ENCODE peak calls at places on chromosomes 7 and 10, in seven cellular contexts. One of them, this sample, is unnamed.

GRCh38 chr10:86389441-86390193 is 23.0 kb upstream of the GRID1 start:
- DNase-seq in mammary epithelial cell: no peak
- DNase-seq in mesenchymal stem cell: peak
- DNase-seq in heart right ventricle: no peak
- DNase-seq in pancreas: peak
- DNase-seq in CD8-positive, alpha-beta memory T cell: no peak
- DNase-seq in cardiac muscle cell: peak
- DNase-seq in this sample: no peak

GRCh38 chr10:3365630-3366029 is 193.0 kb upstream of the PITRM1 start:
- DNase-seq in mammary epithelial cell: peak
- DNase-seq in mesenchymal stem cell: no peak
- DNase-seq in heart right ventricle: no peak
- DNase-seq in pancreas: no peak
- DNase-seq in CD8-positive, alpha-beta memory T cell: no peak
- DNase-seq in cardiac muscle cell: no peak
- DNase-seq in this sample: no peak

GRCh38 chr10:62083413-62083794 is 181.9 kb downstream of the ARID5B start:
- DNase-seq in mammary epithelial cell: no peak
- DNase-seq in mesenchymal stem cell: peak
- DNase-seq in heart right ventricle: peak
- DNase-seq in pancreas: no peak
- DNase-seq in CD8-positive, alpha-beta memory T cell: peak
- DNase-seq in cardiac muscle cell: no peak
- DNase-seq in this sample: no peak

GRCh38 chr10:71014021-71014782 is 125.8 kb upstream of the PCBD1 start:
- DNase-seq in mammary epithelial cell: no peak
- DNase-seq in mesenchymal stem cell: no peak
- DNase-seq in heart right ventricle: peak
- DNase-seq in pancreas: no peak
- DNase-seq in CD8-positive, alpha-beta memory T cell: no peak
- DNase-seq in cardiac muscle cell: no peak
- DNase-seq in this sample: no peak

GRCh38 chr7:148480479-148481146 is 110.0 kb upstream of the C7orf33 start:
- DNase-seq in mammary epithelial cell: no peak
- DNase-seq in mesenchymal stem cell: no peak
- DNase-seq in heart right ventricle: no peak
- DNase-seq in pancreas: no peak
- DNase-seq in CD8-positive, alpha-beta memory T cell: no peak
- DNase-seq in cardiac muscle cell: no peak
- DNase-seq in this sample: no peak

GRCh38 chr7:33410266-33410665 is 280.9 kb downstream of the BBS9 start:
- DNase-seq in mammary epithelial cell: peak
- DNase-seq in mesenchymal stem cell: no peak
- DNase-seq in heart right ventricle: no peak
- DNase-seq in pancreas: no peak
- DNase-seq in CD8-positive, alpha-beta memory T cell: no peak
- DNase-seq in cardiac muscle cell: no peak
- DNase-seq in this sample: no peak

GRCh38 chr7:44969701-44970494 is 8.9 kb downstream of the MYO1G start:
- DNase-seq in mammary epithelial cell: no peak
- DNase-seq in mesenchymal stem cell: no peak
- DNase-seq in heart right ventricle: no peak
- DNase-seq in pancreas: no peak
- DNase-seq in CD8-positive, alpha-beta memory T cell: no peak
- DNase-seq in cardiac muscle cell: no peak
- DNase-seq in this sample: no peak

GRCh38 chr7:129775695-129776396 is 164.3 kb downstream of the NRF1 start:
- DNase-seq in mammary epithelial cell: no peak
- DNase-seq in mesenchymal stem cell: no peak
- DNase-seq in heart right ventricle: no peak
- DNase-seq in pancreas: no peak
- DNase-seq in CD8-positive, alpha-beta memory T cell: no peak
- DNase-seq in cardiac muscle cell: no peak
- DNase-seq in this sample: no peak

GRCh38 chr7:149420006-149420405 is 40.9 kb downstream of the ZNF777 start:
- DNase-seq in mammary epithelial cell: no peak
- DNase-seq in mesenchymal stem cell: no peak
- DNase-seq in heart right ventricle: no peak
- DNase-seq in pancreas: no peak
- DNase-seq in CD8-positive, alpha-beta memory T cell: no peak
- DNase-seq in cardiac muscle cell: no peak
- DNase-seq in this sample: no peak

GRCh38 chr7:21923663-21924062 is 22.0 kb downstream of the CDCA7L start:
- DNase-seq in mammary epithelial cell: no peak
- DNase-seq in mesenchymal stem cell: no peak
- DNase-seq in heart right ventricle: peak
- DNase-seq in pancreas: no peak
- DNase-seq in CD8-positive, alpha-beta memory T cell: no peak
- DNase-seq in cardiac muscle cell: peak
- DNase-seq in this sample: no peak

GRCh38 chr7:108420482-108420908 is 35.7 kb downstream of the NRCAM start:
- DNase-seq in mammary epithelial cell: no peak
- DNase-seq in mesenchymal stem cell: peak
- DNase-seq in heart right ventricle: no peak
- DNase-seq in pancreas: no peak
- DNase-seq in CD8-positive, alpha-beta memory T cell: no peak
- DNase-seq in cardiac muscle cell: no peak
- DNase-seq in this sample: no peak

GRCh38 chr7:149723795-149724495 is 49.4 kb downstream of the ZNF467 start:
- DNase-seq in mammary epithelial cell: no peak
- DNase-seq in mesenchymal stem cell: no peak
- DNase-seq in heart right ventricle: no peak
- DNase-seq in pancreas: no peak
- DNase-seq in CD8-positive, alpha-beta memory T cell: no peak
- DNase-seq in cardiac muscle cell: no peak
- DNase-seq in this sample: peak

GRCh38 chr10:62817120-62817762 is 1.1 kb upstream of the EGR2 start:
- DNase-seq in mammary epithelial cell: peak
- DNase-seq in mesenchymal stem cell: no peak
- DNase-seq in heart right ventricle: peak
- DNase-seq in pancreas: peak
- DNase-seq in CD8-positive, alpha-beta memory T cell: no peak
- DNase-seq in cardiac muscle cell: peak
- DNase-seq in this sample: peak

GRCh38 chr10:91681361-91682276 is 48.7 kb upstream of the PPP1R3C start:
- DNase-seq in mammary epithelial cell: peak
- DNase-seq in mesenchymal stem cell: no peak
- DNase-seq in heart right ventricle: peak
- DNase-seq in pancreas: peak
- DNase-seq in CD8-positive, alpha-beta memory T cell: no peak
- DNase-seq in cardiac muscle cell: peak
- DNase-seq in this sample: no peak

GRCh38 chr7:7736671-7737070 is 18.3 kb upstream of the RPA3 start:
- DNase-seq in mammary epithelial cell: no peak
- DNase-seq in mesenchymal stem cell: no peak
- DNase-seq in heart right ventricle: no peak
- DNase-seq in pancreas: no peak
- DNase-seq in CD8-positive, alpha-beta memory T cell: no peak
- DNase-seq in cardiac muscle cell: no peak
- DNase-seq in this sample: no peak

GRCh38 chr7:94971051-94971867 is 63.9 kb downstream of the PPP1R9A start:
- DNase-seq in mammary epithelial cell: no peak
- DNase-seq in mesenchymal stem cell: no peak
- DNase-seq in heart right ventricle: no peak
- DNase-seq in pancreas: no peak
- DNase-seq in CD8-positive, alpha-beta memory T cell: no peak
- DNase-seq in cardiac muscle cell: no peak
- DNase-seq in this sample: no peak
- H3K27ac ChIP-seq in mammary epithelial cell: no peak
- H3K27ac ChIP-seq in mesenchymal stem cell: peak
- H3K27ac ChIP-seq in heart right ventricle: no peak
- H3K27ac ChIP-seq in pancreas: no peak
- H3K27ac ChIP-seq in CD8-positive, alpha-beta memory T cell: no peak
- H3K27ac ChIP-seq in cardiac muscle cell: no peak
- H3K27ac ChIP-seq in this sample: no peak

GRCh38 chr7:79286181-79286580 is 167.3 kb downstream of the MAGI2 start:
- DNase-seq in mammary epithelial cell: no peak
- DNase-seq in mesenchymal stem cell: no peak
- DNase-seq in heart right ventricle: no peak
- DNase-seq in pancreas: no peak
- DNase-seq in CD8-positive, alpha-beta memory T cell: no peak
- DNase-seq in cardiac muscle cell: no peak
- DNase-seq in this sample: no peak

GRCh38 chr7:79281406-79281805 is 172.1 kb downstream of the MAGI2 start:
- DNase-seq in mammary epithelial cell: no peak
- DNase-seq in mesenchymal stem cell: no peak
- DNase-seq in heart right ventricle: no peak
- DNase-seq in pancreas: no peak
- DNase-seq in CD8-positive, alpha-beta memory T cell: no peak
- DNase-seq in cardiac muscle cell: no peak
- DNase-seq in this sample: no peak

GRCh38 chr7:79282882-79283602 is 170.4 kb downstream of the MAGI2 start:
- DNase-seq in mammary epithelial cell: peak
- DNase-seq in mesenchymal stem cell: peak
- DNase-seq in heart right ventricle: no peak
- DNase-seq in pancreas: no peak
- DNase-seq in CD8-positive, alpha-beta memory T cell: no peak
- DNase-seq in cardiac muscle cell: no peak
- DNase-seq in this sample: no peak

GRCh38 chr7:79284226-79284625 is 169.2 kb downstream of the MAGI2 start:
- DNase-seq in mammary epithelial cell: no peak
- DNase-seq in mesenchymal stem cell: no peak
- DNase-seq in heart right ventricle: no peak
- DNase-seq in pancreas: no peak
- DNase-seq in CD8-positive, alpha-beta memory T cell: no peak
- DNase-seq in cardiac muscle cell: no peak
- DNase-seq in this sample: no peak

GRCh38 chr7:79282051-79282694 is 171.3 kb downstream of the MAGI2 start:
- DNase-seq in mammary epithelial cell: peak
- DNase-seq in mesenchymal stem cell: peak
- DNase-seq in heart right ventricle: peak
- DNase-seq in pancreas: no peak
- DNase-seq in CD8-positive, alpha-beta memory T cell: no peak
- DNase-seq in cardiac muscle cell: peak
- DNase-seq in this sample: no peak
- H3K27ac ChIP-seq in mammary epithelial cell: peak
- H3K27ac ChIP-seq in mesenchymal stem cell: peak
- H3K27ac ChIP-seq in heart right ventricle: no peak
- H3K27ac ChIP-seq in pancreas: no peak
- H3K27ac ChIP-seq in CD8-positive, alpha-beta memory T cell: no peak
- H3K27ac ChIP-seq in cardiac muscle cell: no peak
- H3K27ac ChIP-seq in this sample: no peak

GRCh38 chr10:15789793-15790525 is 70.2 kb upstream of the ITGA8 start:
- DNase-seq in mammary epithelial cell: peak
- DNase-seq in mesenchymal stem cell: peak
- DNase-seq in heart right ventricle: no peak
- DNase-seq in pancreas: no peak
- DNase-seq in CD8-positive, alpha-beta memory T cell: no peak
- DNase-seq in cardiac muscle cell: no peak
- DNase-seq in this sample: no peak
- H3K27ac ChIP-seq in mammary epithelial cell: no peak
- H3K27ac ChIP-seq in mesenchymal stem cell: no peak
- H3K27ac ChIP-seq in heart right ventricle: no peak
- H3K27ac ChIP-seq in pancreas: no peak
- H3K27ac ChIP-seq in CD8-positive, alpha-beta memory T cell: no peak
- H3K27ac ChIP-seq in cardiac muscle cell: no peak
- H3K27ac ChIP-seq in this sample: no peak

DNA sequence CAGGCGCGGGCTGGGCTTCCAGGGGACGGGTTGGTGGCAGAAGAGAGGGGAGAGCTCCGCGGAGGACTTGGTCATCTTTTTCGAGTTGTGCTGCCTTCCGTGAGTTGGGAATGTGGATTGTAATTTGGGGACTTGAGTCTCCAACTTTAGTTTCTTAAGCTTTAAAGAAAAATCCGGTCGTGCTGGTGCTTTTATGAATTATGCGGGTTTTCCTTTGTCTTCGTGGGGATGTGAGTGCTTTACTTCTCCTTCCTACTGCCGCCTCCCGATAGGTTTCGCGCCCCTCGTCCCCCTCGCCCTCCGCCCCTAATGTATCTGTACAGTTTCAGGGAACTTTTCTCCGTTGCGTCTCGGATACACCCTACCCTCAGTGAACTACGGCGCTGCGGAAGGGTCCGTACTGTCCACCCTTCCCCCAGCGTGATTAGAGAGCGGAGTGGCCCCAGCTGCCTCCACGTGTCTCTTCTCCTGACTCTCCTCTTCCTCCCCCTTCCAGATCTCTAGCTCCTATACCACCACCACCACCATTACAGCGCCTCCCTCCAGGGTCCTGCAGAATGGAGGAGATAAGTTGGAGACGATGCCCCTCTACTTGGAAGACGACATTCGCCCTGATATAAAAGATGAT is 649 bp downstream of the SCD start:
- DNase-seq in mammary epithelial cell: peak
- DNase-seq in mesenchymal stem cell: peak
- DNase-seq in heart right ventricle: no peak
- DNase-seq in pancreas: no peak
- DNase-seq in CD8-positive, alpha-beta memory T cell: no peak
- DNase-seq in cardiac muscle cell: peak
- DNase-seq in this sample: no peak
- H3K27ac ChIP-seq in mammary epithelial cell: peak
- H3K27ac ChIP-seq in mesenchymal stem cell: peak
- H3K27ac ChIP-seq in heart right ventricle: no peak
- H3K27ac ChIP-seq in pancreas: no peak
- H3K27ac ChIP-seq in CD8-positive, alpha-beta memory T cell: peak
- H3K27ac ChIP-seq in cardiac muscle cell: peak
- H3K27ac ChIP-seq in this sample: peak

DNA sequence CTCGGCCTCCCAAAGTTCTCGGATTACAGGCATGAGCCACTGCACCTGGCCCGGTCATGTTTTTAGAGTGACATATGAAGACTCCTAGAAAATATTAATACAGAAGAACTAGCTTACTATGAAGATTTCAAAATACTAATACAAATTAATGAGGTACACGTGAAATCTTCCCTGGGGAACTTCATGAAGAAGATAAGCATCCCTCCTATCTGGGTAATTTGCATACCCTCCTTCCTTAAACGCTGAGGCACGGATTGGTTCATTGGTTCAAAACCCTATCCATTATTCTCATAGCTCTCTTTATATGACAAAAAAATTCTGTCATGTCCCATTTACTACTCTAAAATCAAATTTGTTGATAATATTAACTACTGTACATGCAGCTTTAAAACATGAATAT is 224.8 kb upstream of the KLF14 start:
- DNase-seq in mammary epithelial cell: no peak
- DNase-seq in mesenchymal stem cell: no peak
- DNase-seq in heart right ventricle: no peak
- DNase-seq in pancreas: no peak
- DNase-seq in CD8-positive, alpha-beta memory T cell: no peak
- DNase-seq in cardiac muscle cell: no peak
- DNase-seq in this sample: no peak
- H3K27ac ChIP-seq in mammary epithelial cell: peak
- H3K27ac ChIP-seq in mesenchymal stem cell: no peak
- H3K27ac ChIP-seq in heart right ventricle: no peak
- H3K27ac ChIP-seq in pancreas: no peak
- H3K27ac ChIP-seq in CD8-positive, alpha-beta memory T cell: no peak
- H3K27ac ChIP-seq in cardiac muscle cell: no peak
- H3K27ac ChIP-seq in this sample: no peak

DNA sequence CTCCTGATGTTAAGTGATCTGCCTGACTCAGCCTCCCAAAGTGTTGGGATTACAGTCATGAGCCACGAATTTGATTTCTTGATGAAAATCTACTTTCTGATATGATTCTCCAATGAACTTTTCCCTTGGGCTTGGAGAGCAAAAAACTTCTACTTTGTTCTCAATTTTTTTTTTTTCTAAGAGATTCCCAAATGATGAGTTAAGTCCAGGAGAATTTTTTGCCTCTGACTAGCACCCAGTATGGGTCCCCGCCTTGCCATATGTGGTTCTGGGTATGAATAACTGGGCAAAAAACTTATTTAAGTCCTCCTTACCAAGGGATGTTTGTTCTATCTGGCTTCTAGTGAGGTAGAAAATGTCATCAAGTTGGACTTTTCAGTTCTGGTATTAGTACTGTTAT is 147.9 kb upstream of the LYZL1 start:
- DNase-seq in mammary epithelial cell: peak
- DNase-seq in mesenchymal stem cell: peak
- DNase-seq in heart right ventricle: no peak
- DNase-seq in pancreas: no peak
- DNase-seq in CD8-positive, alpha-beta memory T cell: no peak
- DNase-seq in cardiac muscle cell: no peak
- DNase-seq in this sample: no peak
- H3K27ac ChIP-seq in mammary epithelial cell: peak
- H3K27ac ChIP-seq in mesenchymal stem cell: peak
- H3K27ac ChIP-seq in heart right ventricle: no peak
- H3K27ac ChIP-seq in pancreas: no peak
- H3K27ac ChIP-seq in CD8-positive, alpha-beta memory T cell: no peak
- H3K27ac ChIP-seq in cardiac muscle cell: peak
- H3K27ac ChIP-seq in this sample: no peak